ENCODE peak calls at places on chromosomes 4 and X, in seven cellular contexts. I, F, W, E, R, T and P are unnamed samples.

GRCh38 chr4:160180206-160180605 is 1077.3 kb downstream of the RAPGEF2 start:
- DNase-seq in I (no peak), W (peak), E (no peak), R (no peak), T (no peak), F (no peak), P (no peak)

GRCh38 chr4:169345207-169345788 is 74.5 kb upstream of the SH3RF1 start:
- DNase-seq in W (peak), R (no peak), E (no peak), T (no peak), F (peak), I (no peak), P (no peak)

GRCh38 chr4:95857761-95858160 is 17.9 kb downstream of the PDHA2 start:
- DNase-seq in I (no peak), W (no peak), R (no peak), T (no peak), E (no peak), F (no peak), P (no peak)

GRCh38 chrX:24890677-24891076 is 125.1 kb downstream of the ARX start:
- DNase-seq in R (no peak), I (no peak), F (no peak), W (no peak), E (peak), T (no peak), P (no peak)

GRCh38 chr4:146273204-146273901 is 59.0 kb downstream of the REELD1 start:
- DNase-seq in E (no peak), R (no peak), F (no peak), I (peak), W (no peak), T (no peak), P (no peak)

GRCh38 chrX:112822892-112823291 is 17.7 kb downstream of the AMOT start:
- DNase-seq in F (no peak), I (no peak), W (no peak), E (no peak), R (no peak), T (peak), P (no peak)

GRCh38 chr4:110586137-110586850 is 36.6 kb downstream of the PITX2 start:
- DNase-seq in W (peak), I (no peak), T (no peak), F (peak), R (no peak), E (no peak), P (peak)

GRCh38 chr4:30757357-30757756 is 37.2 kb downstream of the PCDH7 start:
- DNase-seq in T (no peak), W (peak), E (no peak), R (no peak), I (no peak), F (no peak), P (no peak)

GRCh38 chrX:2928127-2928582 is 984 bp downstream of the ARSD start:
- DNase-seq in R (peak), E (peak), F (peak), W (no peak), I (no peak), T (no peak), P (no peak)

GRCh38 chr4:85128246-85129204 is 162.0 kb upstream of the WDFY3 start:
- DNase-seq in T (no peak), I (no peak), R (no peak), W (no peak), F (no peak), E (no peak), P (no peak)

GRCh38 chr4:2249526-2249991 is 7.6 kb upstream of the HAUS3 start:
- DNase-seq in I (no peak), T (no peak), R (no peak), E (no peak), W (no peak), F (no peak), P (no peak)

GRCh38 chr4:167290684-167291083 is 56.4 kb upstream of the SPOCK3 start:
- DNase-seq in F (peak), I (no peak), R (no peak), W (peak), T (no peak), E (no peak), P (peak)

GRCh38 chrX:27590044-27590443 is at the start of gene DCAF8L2:
- DNase-seq in T (no peak), E (no peak), W (no peak), R (no peak), F (no peak), I (no peak), P (no peak)

GRCh38 chrX:109926743-109927662 is 75.9 kb upstream of the TMEM164 start:
- DNase-seq in T (no peak), W (no peak), E (no peak), I (no peak), F (no peak), R (no peak), P (no peak)

GRCh38 chr4:37822220-37822619 is 4.3 kb upstream of the PGM2 start:
- DNase-seq in I (no peak), T (no peak), R (no peak), F (no peak), W (no peak), E (no peak), P (no peak)
- TF ChIP-seq JUND in I (no peak), T (no peak), R (no peak), F (no peak), W (no peak), E (no peak), P (no peak)

GRCh38 chrX:78103656-78104446 is at the start of gene PGK1:
- DNase-seq in T (peak), F (peak), I (peak), R (peak), E (peak), W (peak), P (peak)

GRCh38 chrX:78106651-78106986 is 2.6 kb downstream of the PGK1 start:
- DNase-seq in I (no peak), F (no peak), T (no peak), W (no peak), E (no peak), R (no peak), P (no peak)

GRCh38 chrX:78105944-78106650 is 2.0 kb downstream of the PGK1 start:
- DNase-seq in W (no peak), R (no peak), I (no peak), E (no peak), T (no peak), F (no peak), P (no peak)

GRCh38 chrX:78103001-78103634 is 930 bp upstream of the PGK1 start:
- DNase-seq in W (no peak), F (no peak), E (no peak), I (no peak), T (no peak), R (no peak), P (no peak)

DNA sequence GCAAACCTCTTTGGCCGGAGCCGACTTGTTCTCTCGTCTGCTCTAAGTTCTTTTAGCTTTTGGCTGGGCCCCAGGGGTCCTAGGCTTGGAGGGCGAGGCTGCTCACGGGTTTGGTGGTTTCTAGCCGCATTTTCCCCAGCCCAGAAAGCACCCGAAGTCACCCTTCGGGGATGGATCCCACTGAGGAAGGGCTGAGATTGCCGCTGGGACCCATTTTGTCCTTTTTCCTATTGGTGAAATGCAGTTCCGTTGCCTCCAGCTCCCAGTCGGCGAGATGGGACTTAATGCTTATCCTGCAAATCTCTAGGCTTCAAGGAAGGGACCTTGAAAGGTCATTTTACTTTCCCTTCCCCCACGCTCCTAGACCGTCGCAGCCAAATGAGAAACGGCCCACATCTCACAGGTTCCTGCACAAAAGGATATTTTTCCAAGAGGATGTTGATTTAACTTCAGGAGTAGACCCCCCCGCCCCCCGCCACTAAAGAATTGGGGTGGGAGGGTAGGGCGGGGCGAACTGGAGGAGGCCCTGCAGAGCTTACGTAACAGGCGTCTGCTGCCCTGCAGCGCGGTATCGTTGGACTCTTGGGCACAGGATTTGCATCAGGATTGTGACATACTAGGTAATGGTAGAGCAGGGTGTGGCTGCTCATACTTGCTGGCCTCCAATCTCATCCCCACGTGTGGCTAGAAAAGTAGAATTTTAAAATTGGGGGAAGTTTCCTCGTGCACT is 564 bp downstream of the PGK1 start:
- DNase-seq in F (peak), W (no peak), R (no peak), T (peak), E (peak), I (no peak), P (no peak)
- TF ChIP-seq JUND in F (no peak), W (no peak), R (no peak), T (no peak), E (no peak), I (no peak), P (no peak)

DNA sequence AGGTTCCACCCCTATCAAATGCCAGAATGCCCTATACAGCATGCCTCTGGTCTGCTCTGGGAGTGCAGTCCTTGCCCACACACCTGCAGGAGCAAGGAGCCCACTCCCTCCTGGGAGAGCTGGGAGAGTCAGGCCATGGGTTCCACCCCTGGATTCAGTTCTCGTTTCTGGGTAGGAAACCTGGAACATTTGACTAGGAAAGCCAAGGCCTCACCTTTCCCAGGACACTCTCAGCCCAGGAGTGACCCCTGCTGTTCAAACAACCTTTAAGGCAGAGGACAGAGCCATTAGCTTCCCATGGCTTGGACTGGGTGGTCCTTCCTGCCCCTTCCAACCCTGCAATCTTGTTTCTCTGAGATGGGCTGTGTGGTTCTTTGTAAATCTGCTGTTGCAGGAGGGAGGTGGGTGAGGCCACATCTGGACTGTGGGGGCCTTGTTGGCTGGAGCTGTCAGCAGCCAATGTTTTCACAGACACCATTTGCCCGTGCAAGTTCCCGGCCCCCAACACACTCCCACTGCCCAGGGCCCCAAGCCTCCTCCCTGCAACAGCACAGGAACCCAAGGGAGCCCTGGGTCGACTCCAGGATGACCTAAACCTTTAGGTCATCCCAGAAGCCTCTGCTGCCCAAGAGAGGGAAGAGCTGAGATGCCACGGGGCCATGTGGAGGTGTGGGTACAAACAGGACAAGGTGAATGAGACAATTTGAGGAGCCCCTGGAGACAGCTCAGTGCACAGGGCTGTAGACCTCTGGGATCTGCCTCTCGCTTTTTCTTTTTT is 104.4 kb downstream of the PJA1 start:
- DNase-seq in T (no peak), F (no peak), I (no peak), R (peak), W (peak), E (peak), P (peak)
- TF ChIP-seq JUND in T (no peak), F (no peak), I (no peak), R (no peak), W (no peak), E (no peak), P (no peak)

GRCh38 chrX:136647969-136648368 is at the start of gene CD40LG:
- DNase-seq in I (no peak), T (no peak), R (no peak), F (no peak), E (no peak), W (no peak), P (no peak)

GRCh38 chrX:136656596-136656995 is 8.6 kb downstream of the CD40LG start:
- DNase-seq in T (no peak), W (no peak), R (no peak), E (no peak), F (no peak), I (no peak), P (no peak)

GRCh38 chrX:136658151-136658550 is 10.2 kb downstream of the CD40LG start:
- DNase-seq in W (no peak), F (no peak), E (no peak), T (no peak), R (no peak), I (no peak), P (no peak)

GRCh38 chrX:136650811-136651210 is 2.9 kb downstream of the CD40LG start:
- DNase-seq in T (no peak), R (no peak), W (no peak), F (no peak), E (no peak), I (no peak), P (no peak)

GRCh38 chrX:136652822-136653723 is 5.1 kb downstream of the CD40LG start:
- DNase-seq in W (no peak), I (no peak), F (no peak), E (no peak), R (no peak), T (no peak), P (no peak)
- TF ChIP-seq JUND in W (no peak), I (no peak), F (no peak), E (no peak), R (no peak), T (no peak), P (no peak)

DNA sequence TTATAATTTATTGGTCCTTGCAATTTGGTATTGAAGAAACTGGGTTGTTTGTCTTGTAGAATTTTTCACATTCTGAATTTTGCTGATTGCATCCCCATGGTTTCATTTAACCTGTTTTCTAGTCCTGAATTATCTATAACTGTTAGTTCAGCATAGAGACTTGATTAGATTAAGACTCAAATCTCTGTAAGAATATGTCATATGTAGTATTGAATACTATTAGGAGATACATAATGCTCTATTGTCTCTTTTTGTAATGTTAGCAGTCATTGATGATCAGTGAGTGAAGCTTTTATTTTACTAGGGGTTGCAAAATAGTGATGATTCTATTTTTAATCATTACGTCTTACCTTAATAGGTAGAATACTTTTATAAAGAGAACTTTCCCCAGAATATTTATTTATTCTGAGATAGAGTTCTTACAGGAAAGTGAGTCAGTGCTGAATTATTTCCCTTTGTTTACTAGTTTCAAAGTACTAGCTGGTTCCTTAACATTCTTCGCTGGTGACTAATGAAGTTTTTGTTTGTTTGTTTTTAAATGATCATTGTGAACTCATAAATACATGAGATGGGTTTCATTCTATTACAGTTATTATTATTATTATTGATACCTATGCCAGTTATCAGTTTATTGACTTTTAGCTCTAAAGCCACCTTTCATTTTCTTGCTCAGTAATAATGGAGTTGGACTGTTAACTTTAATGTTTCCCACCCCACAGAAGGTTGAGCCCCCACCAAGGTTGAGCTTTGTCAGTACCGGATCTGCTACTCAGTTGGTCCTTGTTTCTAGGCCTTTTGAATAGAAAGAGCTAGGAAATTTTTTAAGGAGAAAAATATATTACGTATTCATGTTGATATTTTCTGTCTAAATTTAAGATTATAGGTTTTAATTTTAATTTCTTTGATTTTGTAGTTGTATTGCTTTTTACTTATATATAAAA is 102.3 kb downstream of the LARP1B start:
- DNase-seq in F (no peak), R (no peak), I (no peak), E (peak), T (no peak), W (peak), P (peak)
- TF ChIP-seq JUND in F (peak), R (peak), I (no peak), E (no peak), T (no peak), W (peak), P (peak)

DNA sequence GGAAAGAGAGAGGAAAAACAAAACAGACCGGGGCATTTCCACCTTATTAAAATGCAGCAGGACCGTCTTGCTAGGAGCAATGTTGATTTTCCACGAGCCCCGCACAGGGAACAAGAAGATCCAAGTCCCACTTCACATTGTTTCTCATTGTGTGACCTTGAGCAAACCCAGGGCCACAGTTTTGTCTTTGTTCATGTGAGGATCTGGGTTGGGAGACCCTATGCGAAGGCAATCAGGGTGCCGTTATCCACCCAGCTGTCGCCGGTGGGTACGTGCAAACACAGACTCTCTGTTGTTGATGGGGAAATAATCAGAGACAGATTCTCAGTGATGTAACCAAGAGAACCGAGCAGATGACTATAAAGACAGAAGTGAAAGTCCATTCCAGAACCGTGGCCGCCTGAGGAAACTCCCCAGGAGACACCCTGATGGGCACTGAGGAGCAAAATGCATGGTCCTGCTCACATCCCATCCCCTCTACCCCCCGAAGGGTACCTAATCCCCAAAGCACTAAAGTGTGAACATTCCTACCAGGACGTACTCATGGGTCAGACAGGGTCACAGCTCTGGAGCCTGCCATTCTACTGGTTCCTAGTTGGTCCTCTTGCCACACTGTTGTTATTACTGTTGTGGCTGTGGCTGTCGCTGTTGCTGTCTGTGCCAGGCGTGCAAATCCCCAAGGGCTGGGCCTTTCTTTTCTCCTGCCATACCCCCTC is 102.7 kb upstream of the RBPJ start:
- DNase-seq in E (no peak), F (peak), W (no peak), I (peak), T (no peak), R (no peak), P (no peak)
- TF ChIP-seq JUND in E (no peak), F (no peak), W (no peak), I (no peak), T (no peak), R (no peak), P (no peak)

GRCh38 chr4:53480909-53481308 is 103.5 kb downstream of the FIP1L1 start:
- DNase-seq in R (no peak), W (no peak), E (no peak), T (no peak), I (no peak), F (no peak), P (no peak)

GRCh38 chr4:53477666-53478065 is 100.2 kb downstream of the FIP1L1 start:
- DNase-seq in W (no peak), R (no peak), I (no peak), T (no peak), E (no peak), F (no peak), P (no peak)

GRCh38 chr4:53477038-53477565 is 99.7 kb downstream of the FIP1L1 start:
- DNase-seq in W (no peak), R (no peak), T (no peak), I (no peak), E (peak), F (no peak), P (no peak)

GRCh38 chr4:53479731-53480525 is 102.5 kb downstream of the FIP1L1 start:
- DNase-seq in E (no peak), I (no peak), R (no peak), W (no peak), F (no peak), T (no peak), P (no peak)

DNA sequence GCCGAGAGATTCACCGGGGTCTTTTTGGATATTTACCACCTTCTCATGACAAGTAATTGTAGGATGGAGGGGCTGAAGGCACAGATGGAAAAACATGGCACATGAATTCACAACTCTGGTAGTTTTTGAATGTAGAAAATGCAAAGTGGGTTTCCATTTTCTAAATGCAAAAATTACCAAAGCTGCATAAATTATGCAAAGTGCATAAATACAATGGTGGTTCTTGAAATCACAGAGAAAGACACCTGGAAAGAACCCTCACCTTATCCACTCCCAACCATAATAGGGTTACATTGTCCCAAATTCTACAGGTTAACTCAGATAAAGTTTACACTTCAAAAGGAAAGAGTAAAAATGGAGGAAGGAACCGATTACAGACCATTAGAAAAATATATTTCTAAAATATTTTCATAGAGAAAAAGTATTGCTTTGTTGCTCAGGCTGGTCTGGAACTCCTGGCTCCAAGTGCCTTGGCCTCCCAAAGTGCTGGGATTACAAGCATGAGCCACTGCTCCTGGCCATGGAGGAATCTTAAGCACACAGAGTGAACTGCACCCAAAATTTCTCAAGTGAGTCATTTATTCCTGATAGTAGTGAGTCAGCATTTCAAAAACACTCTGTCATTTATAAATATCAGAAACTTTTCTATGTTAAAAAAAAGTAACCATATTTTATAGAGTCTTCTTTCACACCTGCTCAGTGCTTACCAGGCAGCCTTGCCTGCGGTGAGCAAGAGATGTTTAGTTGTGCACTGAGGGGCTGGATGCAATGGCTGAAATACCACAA is 101.4 kb downstream of the FIP1L1 start:
- DNase-seq in I (no peak), W (no peak), T (no peak), R (no peak), E (no peak), F (no peak), P (no peak)
- TF ChIP-seq JUND in I (no peak), W (no peak), T (peak), R (no peak), E (no peak), F (peak), P (no peak)

GRCh38 chrX:69616520-69617203 is 749 bp downstream of the EDA start:
- DNase-seq in R (no peak), I (no peak), T (no peak), E (peak), F (peak), W (no peak), P (no peak)
- TF ChIP-seq JUND in R (no peak), I (no peak), T (no peak), E (no peak), F (no peak), W (no peak), P (no peak)